ENCODE peak calls at places on chromosomes 7 and 10, in nine cellular contexts. One of them, this sample, is unnamed.

GRCh38 chr7:77238703-77239136 is 39.1 kb upstream of the FGL2 start:
- DNase-seq in stimulated activated CD8-positive, alpha-beta memory T cell treated with anti-CD3 and anti-CD28 coated beads, Interleukin-7, amount 100 ng/mL, for 1 hour: no peak
- DNase-seq in hypothalamus: no peak
- DNase-seq in WTC11: no peak
- DNase-seq in activated CD8-positive, alpha-beta memory T cell treated with anti-CD3 and anti-CD28 coated beads for 1 hour: no peak
- DNase-seq in COR-L47: no peak
- DNase-seq in anterior cingulate cortex: no peak
- DNase-seq in CD4-positive, CD25-positive, alpha-beta regulatory T cell: no peak
- DNase-seq in activated CD4-positive, alpha-beta T cell treated with anti-CD3 and anti-CD28 coated beads for 1 hour: no peak
- DNase-seq in this sample: no peak

GRCh38 chr10:46547331-46547880 is 9.1 kb downstream of the GPRIN2 start:
- DNase-seq in hypothalamus: no peak
- DNase-seq in CD4-positive, CD25-positive, alpha-beta regulatory T cell: no peak
- DNase-seq in stimulated activated CD8-positive, alpha-beta memory T cell treated with anti-CD3 and anti-CD28 coated beads, Interleukin-7, amount 100 ng/mL, for 1 hour: no peak
- DNase-seq in activated CD4-positive, alpha-beta T cell treated with anti-CD3 and anti-CD28 coated beads for 1 hour: peak; percentile 9
- DNase-seq in COR-L47: no peak
- DNase-seq in anterior cingulate cortex: no peak
- DNase-seq in WTC11: no peak
- DNase-seq in activated CD8-positive, alpha-beta memory T cell treated with anti-CD3 and anti-CD28 coated beads for 1 hour: no peak
- DNase-seq in this sample: peak; percentile 2

GRCh38 chr10:48671914-48672595 is 12.6 kb upstream of the WDFY4 start:
- DNase-seq in hypothalamus: no peak
- DNase-seq in COR-L47: no peak
- DNase-seq in stimulated activated CD8-positive, alpha-beta memory T cell treated with anti-CD3 and anti-CD28 coated beads, Interleukin-7, amount 100 ng/mL, for 1 hour: no peak
- DNase-seq in activated CD8-positive, alpha-beta memory T cell treated with anti-CD3 and anti-CD28 coated beads for 1 hour: no peak
- DNase-seq in WTC11: no peak
- DNase-seq in anterior cingulate cortex: no peak
- DNase-seq in activated CD4-positive, alpha-beta T cell treated with anti-CD3 and anti-CD28 coated beads for 1 hour: no peak
- DNase-seq in CD4-positive, CD25-positive, alpha-beta regulatory T cell: no peak
- DNase-seq in this sample: no peak

GRCh38 chr7:98284335-98285036 is 3.0 kb downstream of the BRI3 start:
- DNase-seq in COR-L47: no peak
- DNase-seq in WTC11: no peak
- DNase-seq in activated CD4-positive, alpha-beta T cell treated with anti-CD3 and anti-CD28 coated beads for 1 hour: no peak
- DNase-seq in activated CD8-positive, alpha-beta memory T cell treated with anti-CD3 and anti-CD28 coated beads for 1 hour: no peak
- DNase-seq in anterior cingulate cortex: no peak
- DNase-seq in CD4-positive, CD25-positive, alpha-beta regulatory T cell: no peak
- DNase-seq in stimulated activated CD8-positive, alpha-beta memory T cell treated with anti-CD3 and anti-CD28 coated beads, Interleukin-7, amount 100 ng/mL, for 1 hour: no peak
- DNase-seq in hypothalamus: no peak
- DNase-seq in this sample: peak; percentile 64

GRCh38 chr7:20790273-20790842 is 3.7 kb upstream of the SP8 start:
- DNase-seq in activated CD4-positive, alpha-beta T cell treated with anti-CD3 and anti-CD28 coated beads for 1 hour: no peak
- DNase-seq in stimulated activated CD8-positive, alpha-beta memory T cell treated with anti-CD3 and anti-CD28 coated beads, Interleukin-7, amount 100 ng/mL, for 1 hour: no peak
- DNase-seq in anterior cingulate cortex: no peak
- DNase-seq in WTC11: no peak
- DNase-seq in CD4-positive, CD25-positive, alpha-beta regulatory T cell: no peak
- DNase-seq in hypothalamus: no peak
- DNase-seq in activated CD8-positive, alpha-beta memory T cell treated with anti-CD3 and anti-CD28 coated beads for 1 hour: no peak
- DNase-seq in COR-L47: no peak
- DNase-seq in this sample: no peak

GRCh38 chr10:125264091-125264490 is 103.7 kb upstream of the CTBP2 start:
- DNase-seq in CD4-positive, CD25-positive, alpha-beta regulatory T cell: no peak
- DNase-seq in stimulated activated CD8-positive, alpha-beta memory T cell treated with anti-CD3 and anti-CD28 coated beads, Interleukin-7, amount 100 ng/mL, for 1 hour: no peak
- DNase-seq in hypothalamus: no peak
- DNase-seq in activated CD4-positive, alpha-beta T cell treated with anti-CD3 and anti-CD28 coated beads for 1 hour: no peak
- DNase-seq in anterior cingulate cortex: no peak
- DNase-seq in WTC11: no peak
- DNase-seq in COR-L47: no peak
- DNase-seq in activated CD8-positive, alpha-beta memory T cell treated with anti-CD3 and anti-CD28 coated beads for 1 hour: no peak
- DNase-seq in this sample: no peak

GRCh38 chr7:134932707-134933370 is 53.5 kb upstream of the AGBL3 start:
- DNase-seq in activated CD4-positive, alpha-beta T cell treated with anti-CD3 and anti-CD28 coated beads for 1 hour: no peak
- DNase-seq in CD4-positive, CD25-positive, alpha-beta regulatory T cell: no peak
- DNase-seq in anterior cingulate cortex: no peak
- DNase-seq in COR-L47: no peak
- DNase-seq in stimulated activated CD8-positive, alpha-beta memory T cell treated with anti-CD3 and anti-CD28 coated beads, Interleukin-7, amount 100 ng/mL, for 1 hour: no peak
- DNase-seq in hypothalamus: no peak
- DNase-seq in activated CD8-positive, alpha-beta memory T cell treated with anti-CD3 and anti-CD28 coated beads for 1 hour: no peak
- DNase-seq in WTC11: no peak
- DNase-seq in this sample: no peak

GRCh38 chr10:109374215-109374614 is 549.1 kb downstream of the XPNPEP1 start:
- DNase-seq in activated CD4-positive, alpha-beta T cell treated with anti-CD3 and anti-CD28 coated beads for 1 hour: no peak
- DNase-seq in stimulated activated CD8-positive, alpha-beta memory T cell treated with anti-CD3 and anti-CD28 coated beads, Interleukin-7, amount 100 ng/mL, for 1 hour: no peak
- DNase-seq in hypothalamus: no peak
- DNase-seq in COR-L47: no peak
- DNase-seq in activated CD8-positive, alpha-beta memory T cell treated with anti-CD3 and anti-CD28 coated beads for 1 hour: no peak
- DNase-seq in CD4-positive, CD25-positive, alpha-beta regulatory T cell: no peak
- DNase-seq in anterior cingulate cortex: no peak
- DNase-seq in WTC11: no peak
- DNase-seq in this sample: no peak

GRCh38 chr7:51263631-51264484 is 52.8 kb downstream of the COBL start:
- DNase-seq in stimulated activated CD8-positive, alpha-beta memory T cell treated with anti-CD3 and anti-CD28 coated beads, Interleukin-7, amount 100 ng/mL, for 1 hour: no peak
- DNase-seq in WTC11: no peak
- DNase-seq in CD4-positive, CD25-positive, alpha-beta regulatory T cell: no peak
- DNase-seq in hypothalamus: no peak
- DNase-seq in anterior cingulate cortex: no peak
- DNase-seq in COR-L47: no peak
- DNase-seq in activated CD4-positive, alpha-beta T cell treated with anti-CD3 and anti-CD28 coated beads for 1 hour: no peak
- DNase-seq in activated CD8-positive, alpha-beta memory T cell treated with anti-CD3 and anti-CD28 coated beads for 1 hour: no peak
- DNase-seq in this sample: no peak

GRCh38 chr10:44978570-44979280 is at the start of gene DEPP1:
- DNase-seq in activated CD4-positive, alpha-beta T cell treated with anti-CD3 and anti-CD28 coated beads for 1 hour: no peak
- DNase-seq in COR-L47: peak; percentile 85
- DNase-seq in hypothalamus: no peak
- DNase-seq in stimulated activated CD8-positive, alpha-beta memory T cell treated with anti-CD3 and anti-CD28 coated beads, Interleukin-7, amount 100 ng/mL, for 1 hour: no peak
- DNase-seq in anterior cingulate cortex: no peak
- DNase-seq in activated CD8-positive, alpha-beta memory T cell treated with anti-CD3 and anti-CD28 coated beads for 1 hour: no peak
- DNase-seq in CD4-positive, CD25-positive, alpha-beta regulatory T cell: peak; percentile 41
- DNase-seq in WTC11: peak; percentile 80
- DNase-seq in this sample: peak; percentile 69

GRCh38 chr7:25028370-25028971 is 48.5 kb upstream of the OSBPL3 start:
- DNase-seq in hypothalamus: no peak
- DNase-seq in WTC11: no peak
- DNase-seq in stimulated activated CD8-positive, alpha-beta memory T cell treated with anti-CD3 and anti-CD28 coated beads, Interleukin-7, amount 100 ng/mL, for 1 hour: no peak
- DNase-seq in anterior cingulate cortex: no peak
- DNase-seq in activated CD8-positive, alpha-beta memory T cell treated with anti-CD3 and anti-CD28 coated beads for 1 hour: no peak
- DNase-seq in CD4-positive, CD25-positive, alpha-beta regulatory T cell: peak; percentile 70
- DNase-seq in activated CD4-positive, alpha-beta T cell treated with anti-CD3 and anti-CD28 coated beads for 1 hour: peak; percentile 18
- DNase-seq in COR-L47: peak; percentile 72
- DNase-seq in this sample: no peak

GRCh38 chr7:43040461-43040860 is 72.0 kb upstream of the HECW1 start:
- DNase-seq in WTC11: no peak
- DNase-seq in anterior cingulate cortex: no peak
- DNase-seq in hypothalamus: no peak
- DNase-seq in CD4-positive, CD25-positive, alpha-beta regulatory T cell: no peak
- DNase-seq in COR-L47: no peak
- DNase-seq in stimulated activated CD8-positive, alpha-beta memory T cell treated with anti-CD3 and anti-CD28 coated beads, Interleukin-7, amount 100 ng/mL, for 1 hour: no peak
- DNase-seq in activated CD8-positive, alpha-beta memory T cell treated with anti-CD3 and anti-CD28 coated beads for 1 hour: no peak
- DNase-seq in activated CD4-positive, alpha-beta T cell treated with anti-CD3 and anti-CD28 coated beads for 1 hour: no peak
- DNase-seq in this sample: no peak

GRCh38 chr7:137932881-137933269 is 69.0 kb downstream of the CREB3L2 start:
- DNase-seq in WTC11: no peak
- DNase-seq in stimulated activated CD8-positive, alpha-beta memory T cell treated with anti-CD3 and anti-CD28 coated beads, Interleukin-7, amount 100 ng/mL, for 1 hour: no peak
- DNase-seq in activated CD4-positive, alpha-beta T cell treated with anti-CD3 and anti-CD28 coated beads for 1 hour: no peak
- DNase-seq in hypothalamus: no peak
- DNase-seq in anterior cingulate cortex: no peak
- DNase-seq in CD4-positive, CD25-positive, alpha-beta regulatory T cell: no peak
- DNase-seq in activated CD8-positive, alpha-beta memory T cell treated with anti-CD3 and anti-CD28 coated beads for 1 hour: no peak
- DNase-seq in COR-L47: no peak
- DNase-seq in this sample: no peak

GRCh38 chr7:35599642-35600041 is 95.3 kb downstream of the HERPUD2 start:
- DNase-seq in stimulated activated CD8-positive, alpha-beta memory T cell treated with anti-CD3 and anti-CD28 coated beads, Interleukin-7, amount 100 ng/mL, for 1 hour: no peak
- DNase-seq in CD4-positive, CD25-positive, alpha-beta regulatory T cell: no peak
- DNase-seq in COR-L47: no peak
- DNase-seq in WTC11: no peak
- DNase-seq in hypothalamus: no peak
- DNase-seq in activated CD4-positive, alpha-beta T cell treated with anti-CD3 and anti-CD28 coated beads for 1 hour: no peak
- DNase-seq in anterior cingulate cortex: no peak
- DNase-seq in activated CD8-positive, alpha-beta memory T cell treated with anti-CD3 and anti-CD28 coated beads for 1 hour: no peak
- DNase-seq in this sample: no peak

GRCh38 chr7:158588085-158588877 is 658 bp upstream of the PTPRN2 start:
- DNase-seq in stimulated activated CD8-positive, alpha-beta memory T cell treated with anti-CD3 and anti-CD28 coated beads, Interleukin-7, amount 100 ng/mL, for 1 hour: no peak
- DNase-seq in CD4-positive, CD25-positive, alpha-beta regulatory T cell: no peak
- DNase-seq in anterior cingulate cortex: no peak
- DNase-seq in hypothalamus: no peak
- DNase-seq in activated CD8-positive, alpha-beta memory T cell treated with anti-CD3 and anti-CD28 coated beads for 1 hour: no peak
- DNase-seq in WTC11: no peak
- DNase-seq in activated CD4-positive, alpha-beta T cell treated with anti-CD3 and anti-CD28 coated beads for 1 hour: no peak
- DNase-seq in COR-L47: no peak
- DNase-seq in this sample: no peak

GRCh38 chr10:12022580-12023257 is 19.9 kb downstream of the UPF2 start:
- DNase-seq in CD4-positive, CD25-positive, alpha-beta regulatory T cell: peak; percentile 68
- DNase-seq in activated CD8-positive, alpha-beta memory T cell treated with anti-CD3 and anti-CD28 coated beads for 1 hour: no peak
- DNase-seq in WTC11: no peak
- DNase-seq in anterior cingulate cortex: no peak
- DNase-seq in hypothalamus: no peak
- DNase-seq in activated CD4-positive, alpha-beta T cell treated with anti-CD3 and anti-CD28 coated beads for 1 hour: no peak
- DNase-seq in stimulated activated CD8-positive, alpha-beta memory T cell treated with anti-CD3 and anti-CD28 coated beads, Interleukin-7, amount 100 ng/mL, for 1 hour: no peak
- DNase-seq in COR-L47: no peak
- DNase-seq in this sample: no peak

GRCh38 chr7:80478683-80479082 is 33.2 kb downstream of the GNAT3 start:
- DNase-seq in hypothalamus: no peak
- DNase-seq in CD4-positive, CD25-positive, alpha-beta regulatory T cell: no peak
- DNase-seq in activated CD8-positive, alpha-beta memory T cell treated with anti-CD3 and anti-CD28 coated beads for 1 hour: no peak
- DNase-seq in activated CD4-positive, alpha-beta T cell treated with anti-CD3 and anti-CD28 coated beads for 1 hour: no peak
- DNase-seq in stimulated activated CD8-positive, alpha-beta memory T cell treated with anti-CD3 and anti-CD28 coated beads, Interleukin-7, amount 100 ng/mL, for 1 hour: no peak
- DNase-seq in anterior cingulate cortex: no peak
- DNase-seq in COR-L47: no peak
- DNase-seq in WTC11: no peak
- DNase-seq in this sample: no peak

GRCh38 chr10:52443419-52444388 is 129.6 kb downstream of the DKK1 start:
- DNase-seq in anterior cingulate cortex: no peak
- DNase-seq in CD4-positive, CD25-positive, alpha-beta regulatory T cell: no peak
- DNase-seq in stimulated activated CD8-positive, alpha-beta memory T cell treated with anti-CD3 and anti-CD28 coated beads, Interleukin-7, amount 100 ng/mL, for 1 hour: no peak
- DNase-seq in WTC11: no peak
- DNase-seq in activated CD4-positive, alpha-beta T cell treated with anti-CD3 and anti-CD28 coated beads for 1 hour: no peak
- DNase-seq in hypothalamus: no peak
- DNase-seq in activated CD8-positive, alpha-beta memory T cell treated with anti-CD3 and anti-CD28 coated beads for 1 hour: no peak
- DNase-seq in COR-L47: no peak
- DNase-seq in this sample: no peak

GRCh38 chr10:118544401-118544948 is 51.0 kb downstream of the PRLHR start:
- DNase-seq in activated CD8-positive, alpha-beta memory T cell treated with anti-CD3 and anti-CD28 coated beads for 1 hour: no peak
- DNase-seq in hypothalamus: no peak
- DNase-seq in CD4-positive, CD25-positive, alpha-beta regulatory T cell: no peak
- DNase-seq in COR-L47: no peak
- DNase-seq in anterior cingulate cortex: no peak
- DNase-seq in stimulated activated CD8-positive, alpha-beta memory T cell treated with anti-CD3 and anti-CD28 coated beads, Interleukin-7, amount 100 ng/mL, for 1 hour: no peak
- DNase-seq in WTC11: no peak
- DNase-seq in activated CD4-positive, alpha-beta T cell treated with anti-CD3 and anti-CD28 coated beads for 1 hour: no peak
- DNase-seq in this sample: no peak

GRCh38 chr10:92688927-92689662 is 660 bp upstream of the HHEX start:
- DNase-seq in hypothalamus: no peak
- DNase-seq in activated CD4-positive, alpha-beta T cell treated with anti-CD3 and anti-CD28 coated beads for 1 hour: no peak
- DNase-seq in stimulated activated CD8-positive, alpha-beta memory T cell treated with anti-CD3 and anti-CD28 coated beads, Interleukin-7, amount 100 ng/mL, for 1 hour: no peak
- DNase-seq in COR-L47: no peak
- DNase-seq in CD4-positive, CD25-positive, alpha-beta regulatory T cell: peak; percentile 19
- DNase-seq in anterior cingulate cortex: no peak
- DNase-seq in WTC11: peak; percentile 55
- DNase-seq in activated CD8-positive, alpha-beta memory T cell treated with anti-CD3 and anti-CD28 coated beads for 1 hour: no peak
- DNase-seq in this sample: no peak

GRCh38 chr7:11570922-11571550 is 261.0 kb downstream of the THSD7A start:
- DNase-seq in stimulated activated CD8-positive, alpha-beta memory T cell treated with anti-CD3 and anti-CD28 coated beads, Interleukin-7, amount 100 ng/mL, for 1 hour: no peak
- DNase-seq in activated CD8-positive, alpha-beta memory T cell treated with anti-CD3 and anti-CD28 coated beads for 1 hour: no peak
- DNase-seq in hypothalamus: no peak
- DNase-seq in COR-L47: no peak
- DNase-seq in anterior cingulate cortex: no peak
- DNase-seq in CD4-positive, CD25-positive, alpha-beta regulatory T cell: no peak
- DNase-seq in WTC11: no peak
- DNase-seq in activated CD4-positive, alpha-beta T cell treated with anti-CD3 and anti-CD28 coated beads for 1 hour: no peak
- DNase-seq in this sample: no peak

GRCh38 chr7:151275813-151276577 is 27.5 kb upstream of the SMARCD3 start:
- DNase-seq in activated CD4-positive, alpha-beta T cell treated with anti-CD3 and anti-CD28 coated beads for 1 hour: no peak
- DNase-seq in hypothalamus: no peak
- DNase-seq in anterior cingulate cortex: no peak
- DNase-seq in stimulated activated CD8-positive, alpha-beta memory T cell treated with anti-CD3 and anti-CD28 coated beads, Interleukin-7, amount 100 ng/mL, for 1 hour: no peak
- DNase-seq in activated CD8-positive, alpha-beta memory T cell treated with anti-CD3 and anti-CD28 coated beads for 1 hour: no peak
- DNase-seq in WTC11: no peak
- DNase-seq in CD4-positive, CD25-positive, alpha-beta regulatory T cell: no peak
- DNase-seq in COR-L47: peak; percentile 57
- DNase-seq in this sample: peak; percentile 83

This sample was measured in head of caudate nucleus.